ENCODE peak calls at places on chromosome 6, in seven cellular contexts. One of them, this sample, is unnamed.

GRCh38 chr6:53483423-53484353 is 61.2 kb downstream of the GCLC start:
- DNase-seq in A549: no peak
- DNase-seq in CD8-positive, alpha-beta T cell: no peak
- DNase-seq in hepatocyte: no peak
- DNase-seq in fibroblast of lung: peak
- DNase-seq in astrocyte: no peak
- DNase-seq in cardiac muscle cell: peak
- DNase-seq in this sample: no peak

GRCh38 chr6:41730531-41731436 is 4.6 kb downstream of the TFEB start:
- DNase-seq in A549: no peak
- DNase-seq in CD8-positive, alpha-beta T cell: no peak
- DNase-seq in hepatocyte: no peak
- DNase-seq in fibroblast of lung: no peak
- DNase-seq in astrocyte: no peak
- DNase-seq in cardiac muscle cell: no peak
- DNase-seq in this sample: no peak

GRCh38 chr6:133645000-133645619 is 243.8 kb upstream of the TCF21 start:
- DNase-seq in A549: no peak
- DNase-seq in CD8-positive, alpha-beta T cell: no peak
- DNase-seq in hepatocyte: peak
- DNase-seq in fibroblast of lung: peak
- DNase-seq in astrocyte: peak
- DNase-seq in cardiac muscle cell: no peak
- DNase-seq in this sample: no peak

GRCh38 chr6:27138837-27139752 is 108.4 kb upstream of the PRSS16 start:
- DNase-seq in A549: no peak
- DNase-seq in CD8-positive, alpha-beta T cell: peak
- DNase-seq in hepatocyte: peak
- DNase-seq in fibroblast of lung: peak
- DNase-seq in astrocyte: no peak
- DNase-seq in cardiac muscle cell: peak
- DNase-seq in this sample: peak

GRCh38 chr6:30093951-30094350 is 18.4 kb upstream of the RNF39 start:
- DNase-seq in A549: no peak
- DNase-seq in CD8-positive, alpha-beta T cell: no peak
- DNase-seq in hepatocyte: no peak
- DNase-seq in fibroblast of lung: no peak
- DNase-seq in astrocyte: no peak
- DNase-seq in cardiac muscle cell: no peak
- DNase-seq in this sample: no peak

GRCh38 chr6:116265081-116265829 is 11.4 kb upstream of the TSPYL4 start:
- DNase-seq in A549: no peak
- DNase-seq in CD8-positive, alpha-beta T cell: no peak
- DNase-seq in hepatocyte: no peak
- DNase-seq in fibroblast of lung: no peak
- DNase-seq in astrocyte: no peak
- DNase-seq in cardiac muscle cell: no peak
- DNase-seq in this sample: no peak

GRCh38 chr6:7617954-7618764 is 28.2 kb downstream of the SNRNP48 start:
- DNase-seq in A549: no peak
- DNase-seq in CD8-positive, alpha-beta T cell: no peak
- DNase-seq in hepatocyte: no peak
- DNase-seq in fibroblast of lung: peak
- DNase-seq in astrocyte: peak
- DNase-seq in cardiac muscle cell: no peak
- DNase-seq in this sample: no peak

GRCh38 chr6:159701413-159701999 is 8.5 kb upstream of the SOD2 start:
- DNase-seq in A549: peak
- DNase-seq in CD8-positive, alpha-beta T cell: no peak
- DNase-seq in hepatocyte: peak
- DNase-seq in fibroblast of lung: peak
- DNase-seq in astrocyte: peak
- DNase-seq in cardiac muscle cell: no peak
- DNase-seq in this sample: no peak

GRCh38 chr6:15608406-15608805 is 54.4 kb downstream of the DTNBP1 start:
- DNase-seq in A549: peak
- DNase-seq in CD8-positive, alpha-beta T cell: no peak
- DNase-seq in hepatocyte: peak
- DNase-seq in fibroblast of lung: peak
- DNase-seq in astrocyte: peak
- DNase-seq in cardiac muscle cell: no peak
- DNase-seq in this sample: no peak

GRCh38 chr6:15595461-15596173 is 67.2 kb downstream of the DTNBP1 start:
- DNase-seq in A549: no peak
- DNase-seq in CD8-positive, alpha-beta T cell: no peak
- DNase-seq in hepatocyte: no peak
- DNase-seq in fibroblast of lung: peak
- DNase-seq in astrocyte: peak
- DNase-seq in cardiac muscle cell: peak
- DNase-seq in this sample: no peak

GRCh38 chr6:2264932-2265331 is 19.5 kb upstream of the GMDS start:
- DNase-seq in A549: no peak
- DNase-seq in CD8-positive, alpha-beta T cell: no peak
- DNase-seq in hepatocyte: no peak
- DNase-seq in fibroblast of lung: peak
- DNase-seq in astrocyte: peak
- DNase-seq in cardiac muscle cell: no peak
- DNase-seq in this sample: no peak

GRCh38 chr6:42045538-42046460 is 4.5 kb upstream of the TAF8 start:
- DNase-seq in A549: no peak
- DNase-seq in CD8-positive, alpha-beta T cell: peak
- DNase-seq in hepatocyte: peak
- DNase-seq in fibroblast of lung: peak
- DNase-seq in astrocyte: peak
- DNase-seq in cardiac muscle cell: peak
- DNase-seq in this sample: peak

GRCh38 chr6:135161996-135162395 is 19.1 kb upstream of the MYB start:
- DNase-seq in A549: no peak
- DNase-seq in CD8-positive, alpha-beta T cell: no peak
- DNase-seq in hepatocyte: no peak
- DNase-seq in fibroblast of lung: no peak
- DNase-seq in astrocyte: no peak
- DNase-seq in cardiac muscle cell: no peak
- DNase-seq in this sample: no peak

GRCh38 chr6:49849121-49849907 is 17.0 kb downstream of the CRISP1 start:
- DNase-seq in A549: peak
- DNase-seq in CD8-positive, alpha-beta T cell: no peak
- DNase-seq in hepatocyte: peak
- DNase-seq in fibroblast of lung: peak
- DNase-seq in astrocyte: peak
- DNase-seq in cardiac muscle cell: peak
- DNase-seq in this sample: peak

GRCh38 chr6:137051790-137052472 is 7.2 kb upstream of the IL20RA start:
- DNase-seq in A549: no peak
- DNase-seq in CD8-positive, alpha-beta T cell: no peak
- DNase-seq in hepatocyte: no peak
- DNase-seq in fibroblast of lung: no peak
- DNase-seq in astrocyte: no peak
- DNase-seq in cardiac muscle cell: peak
- DNase-seq in this sample: no peak

GRCh38 chr6:157107571-157107914 is 215.8 kb downstream of the TMEM242 start:
- DNase-seq in A549: no peak
- DNase-seq in CD8-positive, alpha-beta T cell: no peak
- DNase-seq in hepatocyte: no peak
- DNase-seq in fibroblast of lung: no peak
- DNase-seq in astrocyte: no peak
- DNase-seq in cardiac muscle cell: no peak
- DNase-seq in this sample: no peak

GRCh38 chr6:157108923-157109322 is 214.4 kb downstream of the TMEM242 start:
- DNase-seq in A549: no peak
- DNase-seq in CD8-positive, alpha-beta T cell: no peak
- DNase-seq in hepatocyte: no peak
- DNase-seq in fibroblast of lung: no peak
- DNase-seq in astrocyte: no peak
- DNase-seq in cardiac muscle cell: no peak
- DNase-seq in this sample: no peak

GRCh38 chr6:157107915-157108651 is 215.2 kb downstream of the TMEM242 start:
- DNase-seq in A549: peak
- DNase-seq in CD8-positive, alpha-beta T cell: no peak
- DNase-seq in hepatocyte: peak
- DNase-seq in fibroblast of lung: peak
- DNase-seq in astrocyte: peak
- DNase-seq in cardiac muscle cell: no peak
- DNase-seq in this sample: peak

GRCh38 chr6:157113389-157113788 is 209.9 kb downstream of the TMEM242 start:
- DNase-seq in A549: no peak
- DNase-seq in CD8-positive, alpha-beta T cell: no peak
- DNase-seq in hepatocyte: no peak
- DNase-seq in fibroblast of lung: no peak
- DNase-seq in astrocyte: no peak
- DNase-seq in cardiac muscle cell: no peak
- DNase-seq in this sample: no peak

DNA sequence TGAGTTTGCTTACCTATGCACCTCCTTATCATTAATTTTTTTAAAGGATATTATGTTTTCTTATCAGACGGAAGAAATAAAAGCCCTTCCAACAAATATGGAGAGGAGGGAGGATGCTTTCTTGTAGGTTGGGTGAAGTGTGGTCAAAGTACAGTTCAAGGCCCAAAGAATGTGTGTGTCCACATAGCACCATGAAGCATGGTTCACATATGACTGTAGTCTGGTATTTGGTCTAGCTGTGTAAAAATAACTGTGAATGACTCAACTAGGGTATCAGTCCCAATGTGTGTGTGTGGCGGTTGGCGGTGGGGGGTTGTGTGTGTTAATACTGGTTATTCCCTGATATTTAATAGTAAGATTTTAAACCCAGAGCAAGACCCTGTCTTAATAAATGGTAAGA is 212.7 kb downstream of the TMEM242 start:
- DNase-seq in A549: no peak
- DNase-seq in CD8-positive, alpha-beta T cell: no peak
- DNase-seq in hepatocyte: peak
- DNase-seq in fibroblast of lung: peak
- DNase-seq in astrocyte: peak
- DNase-seq in cardiac muscle cell: no peak
- DNase-seq in this sample: no peak
- H3K27ac ChIP-seq in A549: no peak
- H3K27ac ChIP-seq in CD8-positive, alpha-beta T cell: no peak
- H3K27ac ChIP-seq in hepatocyte: peak
- H3K27ac ChIP-seq in fibroblast of lung: peak
- H3K27ac ChIP-seq in astrocyte: peak
- H3K27ac ChIP-seq in cardiac muscle cell: no peak
- H3K27ac ChIP-seq in this sample: no peak

GRCh38 chr6:28651161-28651560 is 125.5 kb downstream of the GPX5 start:
- DNase-seq in A549: no peak
- DNase-seq in CD8-positive, alpha-beta T cell: no peak
- DNase-seq in hepatocyte: no peak
- DNase-seq in fibroblast of lung: peak
- DNase-seq in astrocyte: no peak
- DNase-seq in cardiac muscle cell: no peak
- DNase-seq in this sample: no peak

GRCh38 chr6:28648035-28648877 is 122.6 kb downstream of the GPX5 start:
- DNase-seq in A549: peak
- DNase-seq in CD8-positive, alpha-beta T cell: peak
- DNase-seq in hepatocyte: peak
- DNase-seq in fibroblast of lung: peak
- DNase-seq in astrocyte: peak
- DNase-seq in cardiac muscle cell: peak
- DNase-seq in this sample: no peak

GRCh38 chr6:28646650-28647049 is 121.0 kb downstream of the GPX5 start:
- DNase-seq in A549: no peak
- DNase-seq in CD8-positive, alpha-beta T cell: no peak
- DNase-seq in hepatocyte: no peak
- DNase-seq in fibroblast of lung: no peak
- DNase-seq in astrocyte: no peak
- DNase-seq in cardiac muscle cell: no peak
- DNase-seq in this sample: no peak

GRCh38 chr6:28653876-28654275 is 128.2 kb downstream of the GPX5 start:
- DNase-seq in A549: no peak
- DNase-seq in CD8-positive, alpha-beta T cell: no peak
- DNase-seq in hepatocyte: no peak
- DNase-seq in fibroblast of lung: no peak
- DNase-seq in astrocyte: no peak
- DNase-seq in cardiac muscle cell: no peak
- DNase-seq in this sample: no peak

GRCh38 chr6:28648878-28649375 is 123.2 kb downstream of the GPX5 start:
- DNase-seq in A549: peak
- DNase-seq in CD8-positive, alpha-beta T cell: no peak
- DNase-seq in hepatocyte: no peak
- DNase-seq in fibroblast of lung: no peak
- DNase-seq in astrocyte: no peak
- DNase-seq in cardiac muscle cell: no peak
- DNase-seq in this sample: no peak
- H3K4me3 ChIP-seq in A549: peak
- H3K4me3 ChIP-seq in CD8-positive, alpha-beta T cell: no peak
- H3K4me3 ChIP-seq in hepatocyte: peak
- H3K4me3 ChIP-seq in fibroblast of lung: peak
- H3K4me3 ChIP-seq in astrocyte: peak
- H3K4me3 ChIP-seq in cardiac muscle cell: peak
- H3K4me3 ChIP-seq in this sample: peak

GRCh38 chr6:101597711-101598110 is 204.2 kb downstream of the GRIK2 start:
- DNase-seq in A549: no peak
- DNase-seq in CD8-positive, alpha-beta T cell: no peak
- DNase-seq in hepatocyte: no peak
- DNase-seq in fibroblast of lung: peak
- DNase-seq in astrocyte: peak
- DNase-seq in cardiac muscle cell: no peak
- DNase-seq in this sample: no peak
- H3K27ac ChIP-seq in A549: no peak
- H3K27ac ChIP-seq in CD8-positive, alpha-beta T cell: no peak
- H3K27ac ChIP-seq in hepatocyte: no peak
- H3K27ac ChIP-seq in fibroblast of lung: no peak
- H3K27ac ChIP-seq in astrocyte: no peak
- H3K27ac ChIP-seq in cardiac muscle cell: no peak
- H3K27ac ChIP-seq in this sample: no peak

DNA sequence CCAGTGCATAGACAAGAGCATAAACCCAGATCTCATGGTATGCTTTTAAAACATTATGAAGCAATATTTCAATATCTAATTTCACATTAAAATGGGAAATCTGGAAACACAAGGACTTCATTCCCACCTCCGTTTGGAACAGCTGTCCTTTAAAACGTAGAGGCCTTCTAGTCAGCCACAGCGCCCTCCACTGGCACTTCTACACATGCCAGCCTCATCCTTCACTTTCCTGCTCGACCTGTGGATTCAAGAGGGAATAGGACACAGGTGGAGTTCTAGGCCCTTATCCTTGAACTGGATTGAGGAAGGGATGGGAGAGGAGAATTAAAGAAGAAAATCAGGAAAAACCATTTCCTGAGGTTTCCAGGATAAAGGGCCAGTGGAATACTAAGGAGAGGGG is 85.6 kb downstream of the LYRM4 start:
- DNase-seq in A549: no peak
- DNase-seq in CD8-positive, alpha-beta T cell: no peak
- DNase-seq in hepatocyte: no peak
- DNase-seq in fibroblast of lung: no peak
- DNase-seq in astrocyte: no peak
- DNase-seq in cardiac muscle cell: peak
- DNase-seq in this sample: no peak
- H3K4me3 ChIP-seq in A549: no peak
- H3K4me3 ChIP-seq in CD8-positive, alpha-beta T cell: peak
- H3K4me3 ChIP-seq in hepatocyte: no peak
- H3K4me3 ChIP-seq in fibroblast of lung: no peak
- H3K4me3 ChIP-seq in astrocyte: no peak
- H3K4me3 ChIP-seq in cardiac muscle cell: no peak
- H3K4me3 ChIP-seq in this sample: peak

GRCh38 chr6:13071946-13072345 is 256.4 kb downstream of the TBC1D7 start:
- DNase-seq in A549: no peak
- DNase-seq in CD8-positive, alpha-beta T cell: no peak
- DNase-seq in hepatocyte: no peak
- DNase-seq in fibroblast of lung: no peak
- DNase-seq in astrocyte: no peak
- DNase-seq in cardiac muscle cell: no peak
- DNase-seq in this sample: no peak
- H3K27ac ChIP-seq in A549: no peak
- H3K27ac ChIP-seq in CD8-positive, alpha-beta T cell: no peak
- H3K27ac ChIP-seq in hepatocyte: no peak
- H3K27ac ChIP-seq in fibroblast of lung: no peak
- H3K27ac ChIP-seq in astrocyte: no peak
- H3K27ac ChIP-seq in cardiac muscle cell: no peak
- H3K27ac ChIP-seq in this sample: no peak

GRCh38 chr6:43093361-43094289 is 17.5 kb downstream of the PTK7 start:
- DNase-seq in A549: no peak
- DNase-seq in CD8-positive, alpha-beta T cell: no peak
- DNase-seq in hepatocyte: no peak
- DNase-seq in fibroblast of lung: peak
- DNase-seq in astrocyte: peak
- DNase-seq in cardiac muscle cell: no peak
- DNase-seq in this sample: no peak
- H3K4me3 ChIP-seq in A549: no peak
- H3K4me3 ChIP-seq in CD8-positive, alpha-beta T cell: no peak
- H3K4me3 ChIP-seq in hepatocyte: no peak
- H3K4me3 ChIP-seq in fibroblast of lung: peak
- H3K4me3 ChIP-seq in astrocyte: peak
- H3K4me3 ChIP-seq in cardiac muscle cell: no peak
- H3K4me3 ChIP-seq in this sample: peak

This sample was measured in CD8-positive, alpha-beta memory T cell.